ENCODE peak calls at places on chromosome 15, in eight cellular contexts. W is hippocampal formation; A is activated T-cell treated with anti-CD3 and anti-CD28 coated beads for 24 hours; M is CD4-positive, alpha-beta T cell; G is H1; H is left ventricle myocardium inferior; Q is tibial nerve; U is kidney glomerular epithelial cell. Z is an unnamed sample.

GRCh38 chr15:90046846-90047481 is 45.8 kb downstream of the ZNF710 start:
- DNase-seq in G (no peak), U (no peak), Q (no peak), H (no peak), W (no peak), A (no peak), M (no peak), Z (no peak)

GRCh38 chr15:69574506-69574905 is 121.9 kb downstream of the RPLP1 start:
- DNase-seq in W (no peak), H (no peak), Q (no peak), U (no peak), A (no peak), G (no peak), M (no peak), Z (no peak)

GRCh38 chr15:69056365-69056764 is 41.9 kb downstream of the NOX5 start:
- DNase-seq in W (no peak), A (no peak), G (no peak), H (no peak), M (no peak), Q (no peak), U (no peak), Z (no peak)

GRCh38 chr15:50064674-50065073 is 54.4 kb downstream of the ATP8B4 start:
- DNase-seq in A (no peak), H (no peak), W (no peak), G (no peak), Q (no peak), M (no peak), U (no peak), Z (no peak)

GRCh38 chr15:78415284-78415683 is 22.7 kb upstream of the IREB2 start:
- DNase-seq in W (no peak), G (no peak), A (no peak), U (peak; percentile 3), H (no peak), Q (no peak), M (no peak), Z (no peak)

GRCh38 chr15:63172376-63173115 is 15.3 kb upstream of the RPS27L start:
- DNase-seq in Q (no peak), H (no peak), M (no peak), W (peak; percentile 68), G (no peak), A (no peak), U (no peak), Z (no peak)

GRCh38 chr15:90082140-90082713 is 20.0 kb downstream of the IDH2 start:
- DNase-seq in G (no peak), A (no peak), Q (no peak), U (no peak), W (peak; percentile 45), M (no peak), H (no peak), Z (no peak)

GRCh38 chr15:67820992-67821783 is 4.1 kb upstream of the SKOR1 start:
- DNase-seq in H (peak; percentile 53), G (no peak), A (no peak), Q (no peak), M (no peak), U (peak; percentile 15), W (no peak), Z (no peak)

GRCh38 chr15:56244811-56245576 is 1.3 kb upstream of the RFX7 start:
- DNase-seq in U (no peak), Q (no peak), M (peak; percentile 7), W (no peak), H (no peak), G (no peak), A (peak; percentile 17), Z (no peak)

GRCh38 chr15:27235689-27236088 is 264.7 kb downstream of the GABRG3 start:
- DNase-seq in H (no peak), U (no peak), G (no peak), M (no peak), W (no peak), Q (no peak), A (no peak), Z (no peak)